ENCODE peak calls at places on chromosome 15, in ten cellular contexts. H, R, S, M, F, N, I, C, J and O are unnamed samples.

GRCh38 chr15:70605606-70606410 is 157.6 kb downstream of the UACA start:
- DNase-seq in H (peak; percentile 88), J (no peak), N (peak; percentile 84), C (no peak), I (no peak), R (peak; percentile 91), F (peak; percentile 42), M (peak; percentile 34), S (peak; percentile 88), O (no peak)

GRCh38 chr15:62021991-62022600 is 38.2 kb downstream of the VPS13C start:
- DNase-seq in C (no peak), J (peak; percentile 11), M (no peak), N (no peak), I (no peak), F (peak; percentile 15), R (no peak), S (no peak), H (no peak), O (no peak)

GRCh38 chr15:91694131-91694828 is 159.2 kb upstream of the SLCO3A1 start:
- DNase-seq in M (peak; percentile 34), H (peak; percentile 32), I (no peak), N (peak; percentile 23), S (peak; percentile 33), R (no peak), F (no peak), C (no peak), J (peak; percentile 11), O (no peak)

GRCh38 chr15:80487884-80488283 is 83.7 kb downstream of the ARNT2 start:
- DNase-seq in F (no peak), M (no peak), R (no peak), H (no peak), I (no peak), C (no peak), S (no peak), N (no peak), J (no peak), O (no peak)

GRCh38 chr15:53530762-53531161 is 228.7 kb downstream of the WDR72 start:
- DNase-seq in S (no peak), M (no peak), R (no peak), H (no peak), I (no peak), F (no peak), C (no peak), N (no peak), J (no peak), O (no peak)

GRCh38 chr15:48361690-48362089 is 30.5 kb downstream of the DUT start:
- DNase-seq in H (no peak), M (no peak), C (no peak), R (no peak), F (no peak), S (no peak), I (no peak), N (peak; percentile 21), J (no peak), O (no peak)

GRCh38 chr15:48459571-48460461 is 128.6 kb downstream of the DUT start:
- DNase-seq in M (no peak), N (peak; percentile 79), C (no peak), I (no peak), F (no peak), R (no peak), J (no peak), S (no peak), H (no peak), O (no peak)

GRCh38 chr15:45795487-45796069 is 160.7 kb downstream of the SQOR start:
- DNase-seq in H (no peak), M (peak; percentile 48), S (peak; percentile 20), N (peak; percentile 24), C (no peak), R (peak; percentile 53), F (peak; percentile 52), J (no peak), I (no peak), O (no peak)

GRCh38 chr15:73745073-73745472 is 8.1 kb downstream of the INSYN1 start:
- DNase-seq in M (no peak), S (no peak), F (no peak), C (no peak), J (no peak), H (no peak), R (no peak), I (no peak), N (no peak), O (no peak)

GRCh38 chr15:95698230-95698629 is 632.3 kb upstream of the NR2F2 start:
- DNase-seq in N (peak; percentile 35), F (no peak), R (no peak), S (no peak), M (no peak), I (no peak), C (no peak), J (peak; percentile 22), H (no peak), O (no peak)

GRCh38 chr15:91685436-91685835 is 168.1 kb upstream of the SLCO3A1 start:
- DNase-seq in F (no peak), C (no peak), J (no peak), N (no peak), S (no peak), M (no peak), H (no peak), R (no peak), I (no peak), O (no peak)

GRCh38 chr15:76903251-76903681 is 1.9 kb downstream of the SCAPER start:
- DNase-seq in C (no peak), I (no peak), F (peak; percentile 27), J (no peak), H (no peak), S (no peak), M (no peak), R (no peak), N (peak; percentile 78), O (no peak)

GRCh38 chr15:60473135-60473534 is 5.8 kb downstream of the ICE2 start:
- DNase-seq in I (no peak), R (no peak), J (no peak), F (no peak), S (no peak), M (no peak), C (no peak), H (no peak), N (no peak), O (no peak)

GRCh38 chr15:75052972-75053747 is 29.8 kb downstream of the PPCDC start:
- DNase-seq in S (no peak), F (peak; percentile 58), H (no peak), C (no peak), M (no peak), I (no peak), J (no peak), R (no peak), N (no peak), O (no peak)

DNA sequence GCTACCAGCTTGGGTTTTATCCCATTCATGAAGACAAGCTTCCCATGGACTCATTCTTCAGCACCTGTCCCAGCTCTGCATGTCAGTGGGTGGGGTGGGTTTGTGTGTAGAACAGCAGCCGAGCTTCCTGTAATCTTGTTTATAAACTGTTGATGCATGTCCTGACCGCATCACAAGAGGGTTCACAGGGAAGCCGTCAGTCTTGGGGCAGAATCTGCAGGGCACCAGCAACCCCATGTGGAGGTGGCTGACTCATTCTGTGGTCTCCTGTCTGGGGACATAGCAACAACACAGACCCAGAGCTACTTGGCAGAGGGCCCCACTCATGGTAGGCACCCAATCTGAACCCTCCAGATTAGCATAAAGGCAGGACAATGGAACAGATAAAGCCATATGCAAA is 35.6 kb downstream of the DAPK2 start:
- DNase-seq in R (peak; percentile 79), I (no peak), N (peak; percentile 62), J (no peak), F (no peak), C (no peak), M (peak; percentile 72), H (peak; percentile 79), S (peak; percentile 72), O (no peak)
- H3K4me1 ChIP-seq in R (peaks cover 42% of the 10 kb centered on the region), I (no peaks in the 10 kb centered on the region), N (peaks cover 2% of the 10 kb centered on the region), J (peaks cover 34% of the 10 kb centered on the region), F (no peaks in the 10 kb centered on the region), C (peaks cover 25% of the 10 kb centered on the region), M (peaks cover 37% of the 10 kb centered on the region), H (peaks cover 32% of the 10 kb centered on the region), S (peaks cover 67% of the 10 kb centered on the region), O (peaks cover 77% of the 10 kb centered on the region)

GRCh38 chr15:40932146-40932545 is 3.0 kb downstream of the DLL4 start:
- DNase-seq in N (no peak), F (no peak), R (no peak), I (no peak), M (peak; percentile 32), S (no peak), H (no peak), C (no peak), J (no peak), O (no peak)
- TF ChIP-seq POLR2A in N (no peak), F (no peak), R (no peak), I (no peak), M (peak; percentile 17), S (no peak), H (no peak), C (no peak), J (no peak), O (no peak)

DNA sequence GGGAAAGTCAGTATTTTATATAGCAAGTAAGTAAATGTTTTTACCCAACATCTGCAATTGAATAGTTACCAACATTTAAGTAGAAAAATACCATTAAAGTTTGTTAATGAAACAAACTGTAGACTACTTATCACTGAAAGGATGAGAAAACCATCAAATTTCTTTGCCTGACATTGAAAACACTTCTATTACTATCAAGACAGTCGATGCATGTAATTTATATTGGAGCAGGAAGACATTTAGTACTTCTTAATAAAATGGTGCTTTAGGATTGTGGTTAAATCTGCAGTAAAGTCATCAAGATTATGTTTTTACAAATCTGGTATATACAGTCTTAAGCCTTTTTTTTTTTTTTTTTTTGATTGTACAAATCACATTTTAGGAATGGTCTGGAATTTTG is 13.9 kb upstream of the CHD2 start:
- DNase-seq in H (no peak), J (no peak), S (no peak), I (no peak), F (no peak), M (no peak), R (no peak), C (no peak), N (no peak), O (no peak)
- H3K4me1 ChIP-seq in H (peaks cover 3% of the 10 kb centered on the region), J (peaks cover 6% of the 10 kb centered on the region), S (peaks cover 63% of the 10 kb centered on the region), I (peaks cover 7% of the 10 kb centered on the region), F (peaks cover 57% of the 10 kb centered on the region), M (peaks cover 37% of the 10 kb centered on the region), R (peaks cover 41% of the 10 kb centered on the region), C (peaks cover 46% of the 10 kb centered on the region), N (peaks cover 6% of the 10 kb centered on the region), O (peaks cover 61% of the 10 kb centered on the region)

GRCh38 chr15:68001811-68002210 is 52.3 kb upstream of the PIAS1 start:
- DNase-seq in M (no peak), S (no peak), R (no peak), H (no peak), I (no peak), J (no peak), C (no peak), N (no peak), F (no peak), O (no peak)

GRCh38 chr15:67997996-67998395 is 56.1 kb upstream of the PIAS1 start:
- DNase-seq in N (peak; percentile 64), I (no peak), R (no peak), H (no peak), C (peak; percentile 47), F (no peak), M (no peak), S (no peak), J (no peak), O (no peak)

GRCh38 chr15:67999320-68000100 is 54.6 kb upstream of the PIAS1 start:
- DNase-seq in M (no peak), S (no peak), J (no peak), F (no peak), R (no peak), N (no peak), C (peak; percentile 30), H (no peak), I (no peak), O (no peak)

GRCh38 chr15:68000754-68001153 is 53.4 kb upstream of the PIAS1 start:
- DNase-seq in H (no peak), S (no peak), M (no peak), J (no peak), I (no peak), N (no peak), C (no peak), R (no peak), F (no peak), O (no peak)

GRCh38 chr15:67998599-67999122 is 55.5 kb upstream of the PIAS1 start:
- DNase-seq in N (peak; percentile 62), S (no peak), M (peak; percentile 79), F (no peak), C (peak; percentile 50), R (peak; percentile 50), I (no peak), J (no peak), H (no peak), O (no peak)
- TF ChIP-seq POLR2A in N (no peak), S (no peak), M (no peak), F (no peak), C (no peak), R (no peak), I (no peak), J (no peak), H (no peak), O (no peak)